ENCODE peak calls at places on chromosome 6, in six cellular contexts. One of them, this sample, is unnamed.

GRCh38 chr6:110950443-110950842 is 8.1 kb upstream of the GTF3C6 start:
- DNase-seq in stimulated activated CD4-positive, alpha-beta T cell treated with anti-CD3 and anti-CD28 coated beads, Interleukin-15, amount 100 ng/mL, for 24 hours: no peak
- DNase-seq in NCI-H1105 treated with DMSO at 0.1 percent for 48 hours: no peak
- DNase-seq in H9: no peak
- DNase-seq in Calu3: no peak
- DNase-seq in memory B cell: no peak
- DNase-seq in this sample: no peak

GRCh38 chr6:7629321-7629720 is 39.3 kb downstream of the SNRNP48 start:
- DNase-seq in stimulated activated CD4-positive, alpha-beta T cell treated with anti-CD3 and anti-CD28 coated beads, Interleukin-15, amount 100 ng/mL, for 24 hours: no peak
- DNase-seq in NCI-H1105 treated with DMSO at 0.1 percent for 48 hours: no peak
- DNase-seq in H9: no peak
- DNase-seq in Calu3: no peak
- DNase-seq in memory B cell: no peak
- DNase-seq in this sample: no peak

GRCh38 chr6:130020106-130020851 is 1.9 kb downstream of the L3MBTL3 start:
- DNase-seq in stimulated activated CD4-positive, alpha-beta T cell treated with anti-CD3 and anti-CD28 coated beads, Interleukin-15, amount 100 ng/mL, for 24 hours: peak
- DNase-seq in NCI-H1105 treated with DMSO at 0.1 percent for 48 hours: no peak
- DNase-seq in H9: no peak
- DNase-seq in Calu3: peak
- DNase-seq in memory B cell: peak
- DNase-seq in this sample: peak

GRCh38 chr6:4924872-4925271 is 79.0 kb downstream of the RPP40 start:
- DNase-seq in stimulated activated CD4-positive, alpha-beta T cell treated with anti-CD3 and anti-CD28 coated beads, Interleukin-15, amount 100 ng/mL, for 24 hours: no peak
- DNase-seq in NCI-H1105 treated with DMSO at 0.1 percent for 48 hours: no peak
- DNase-seq in H9: no peak
- DNase-seq in Calu3: no peak
- DNase-seq in memory B cell: no peak
- DNase-seq in this sample: no peak

GRCh38 chr6:14731638-14732037 is 514.2 kb upstream of the JARID2 start:
- DNase-seq in stimulated activated CD4-positive, alpha-beta T cell treated with anti-CD3 and anti-CD28 coated beads, Interleukin-15, amount 100 ng/mL, for 24 hours: no peak
- DNase-seq in NCI-H1105 treated with DMSO at 0.1 percent for 48 hours: no peak
- DNase-seq in H9: no peak
- DNase-seq in Calu3: no peak
- DNase-seq in memory B cell: no peak
- DNase-seq in this sample: no peak

GRCh38 chr6:14549319-14549770 is 431.8 kb downstream of the CD83 start:
- DNase-seq in stimulated activated CD4-positive, alpha-beta T cell treated with anti-CD3 and anti-CD28 coated beads, Interleukin-15, amount 100 ng/mL, for 24 hours: no peak
- DNase-seq in NCI-H1105 treated with DMSO at 0.1 percent for 48 hours: peak
- DNase-seq in H9: no peak
- DNase-seq in Calu3: no peak
- DNase-seq in memory B cell: no peak
- DNase-seq in this sample: no peak

GRCh38 chr6:88914180-88914579 is 49.2 kb downstream of the RNGTT start:
- DNase-seq in stimulated activated CD4-positive, alpha-beta T cell treated with anti-CD3 and anti-CD28 coated beads, Interleukin-15, amount 100 ng/mL, for 24 hours: no peak
- DNase-seq in NCI-H1105 treated with DMSO at 0.1 percent for 48 hours: no peak
- DNase-seq in H9: no peak
- DNase-seq in Calu3: no peak
- DNase-seq in memory B cell: no peak
- DNase-seq in this sample: no peak

GRCh38 chr6:170316071-170316470 is 9.5 kb downstream of the FAM120B start:
- DNase-seq in stimulated activated CD4-positive, alpha-beta T cell treated with anti-CD3 and anti-CD28 coated beads, Interleukin-15, amount 100 ng/mL, for 24 hours: no peak
- DNase-seq in NCI-H1105 treated with DMSO at 0.1 percent for 48 hours: no peak
- DNase-seq in H9: no peak
- DNase-seq in Calu3: no peak
- DNase-seq in memory B cell: no peak
- DNase-seq in this sample: no peak

GRCh38 chr6:140957334-140957733 is 1175.4 kb upstream of the GJE1 start:
- DNase-seq in stimulated activated CD4-positive, alpha-beta T cell treated with anti-CD3 and anti-CD28 coated beads, Interleukin-15, amount 100 ng/mL, for 24 hours: no peak
- DNase-seq in NCI-H1105 treated with DMSO at 0.1 percent for 48 hours: no peak
- DNase-seq in H9: no peak
- DNase-seq in Calu3: no peak
- DNase-seq in memory B cell: no peak
- DNase-seq in this sample: no peak

GRCh38 chr6:137764464-137764863 is 102.6 kb upstream of the TNFAIP3 start:
- DNase-seq in stimulated activated CD4-positive, alpha-beta T cell treated with anti-CD3 and anti-CD28 coated beads, Interleukin-15, amount 100 ng/mL, for 24 hours: no peak
- DNase-seq in NCI-H1105 treated with DMSO at 0.1 percent for 48 hours: no peak
- DNase-seq in H9: no peak
- DNase-seq in Calu3: no peak
- DNase-seq in memory B cell: no peak
- DNase-seq in this sample: no peak

GRCh38 chr6:46772754-46773153 is 20.4 kb upstream of the MEP1A start:
- DNase-seq in stimulated activated CD4-positive, alpha-beta T cell treated with anti-CD3 and anti-CD28 coated beads, Interleukin-15, amount 100 ng/mL, for 24 hours: no peak
- DNase-seq in NCI-H1105 treated with DMSO at 0.1 percent for 48 hours: no peak
- DNase-seq in H9: no peak
- DNase-seq in Calu3: no peak
- DNase-seq in memory B cell: no peak
- DNase-seq in this sample: no peak

GRCh38 chr6:95866732-95867131 is 149.0 kb upstream of the FUT9 start:
- DNase-seq in stimulated activated CD4-positive, alpha-beta T cell treated with anti-CD3 and anti-CD28 coated beads, Interleukin-15, amount 100 ng/mL, for 24 hours: no peak
- DNase-seq in NCI-H1105 treated with DMSO at 0.1 percent for 48 hours: peak
- DNase-seq in H9: peak
- DNase-seq in Calu3: peak
- DNase-seq in memory B cell: no peak
- DNase-seq in this sample: no peak

GRCh38 chr6:92315312-92315711 is 1104.0 kb downstream of the EPHA7 start:
- DNase-seq in stimulated activated CD4-positive, alpha-beta T cell treated with anti-CD3 and anti-CD28 coated beads, Interleukin-15, amount 100 ng/mL, for 24 hours: no peak
- DNase-seq in NCI-H1105 treated with DMSO at 0.1 percent for 48 hours: no peak
- DNase-seq in H9: no peak
- DNase-seq in Calu3: no peak
- DNase-seq in memory B cell: no peak
- DNase-seq in this sample: no peak

GRCh38 chr6:116012966-116013365 is 47.7 kb downstream of the FRK start:
- DNase-seq in stimulated activated CD4-positive, alpha-beta T cell treated with anti-CD3 and anti-CD28 coated beads, Interleukin-15, amount 100 ng/mL, for 24 hours: no peak
- DNase-seq in NCI-H1105 treated with DMSO at 0.1 percent for 48 hours: no peak
- DNase-seq in H9: no peak
- DNase-seq in Calu3: no peak
- DNase-seq in memory B cell: no peak
- DNase-seq in this sample: no peak

GRCh38 chr6:93423542-93423941 is 4.2 kb upstream of the EPHA7 start:
- DNase-seq in stimulated activated CD4-positive, alpha-beta T cell treated with anti-CD3 and anti-CD28 coated beads, Interleukin-15, amount 100 ng/mL, for 24 hours: peak
- DNase-seq in NCI-H1105 treated with DMSO at 0.1 percent for 48 hours: peak
- DNase-seq in H9: peak
- DNase-seq in Calu3: peak
- DNase-seq in memory B cell: no peak
- DNase-seq in this sample: no peak

GRCh38 chr6:56842602-56843475 is 112.1 kb upstream of the BEND6 start:
- DNase-seq in stimulated activated CD4-positive, alpha-beta T cell treated with anti-CD3 and anti-CD28 coated beads, Interleukin-15, amount 100 ng/mL, for 24 hours: peak
- DNase-seq in NCI-H1105 treated with DMSO at 0.1 percent for 48 hours: peak
- DNase-seq in H9: peak
- DNase-seq in Calu3: peak
- DNase-seq in memory B cell: no peak
- DNase-seq in this sample: peak

GRCh38 chr6:158475344-158476302 is 84.3 kb upstream of the TMEM181 start:
- DNase-seq in stimulated activated CD4-positive, alpha-beta T cell treated with anti-CD3 and anti-CD28 coated beads, Interleukin-15, amount 100 ng/mL, for 24 hours: no peak
- DNase-seq in NCI-H1105 treated with DMSO at 0.1 percent for 48 hours: peak
- DNase-seq in H9: no peak
- DNase-seq in Calu3: no peak
- DNase-seq in memory B cell: no peak
- DNase-seq in this sample: no peak

GRCh38 chr6:151813858-151814257 is 6.4 kb downstream of the ESR1 start:
- DNase-seq in stimulated activated CD4-positive, alpha-beta T cell treated with anti-CD3 and anti-CD28 coated beads, Interleukin-15, amount 100 ng/mL, for 24 hours: no peak
- DNase-seq in NCI-H1105 treated with DMSO at 0.1 percent for 48 hours: no peak
- DNase-seq in H9: no peak
- DNase-seq in Calu3: no peak
- DNase-seq in memory B cell: no peak
- DNase-seq in this sample: no peak

GRCh38 chr6:157761331-157761921 is 61.6 kb upstream of the SNX9 start:
- DNase-seq in stimulated activated CD4-positive, alpha-beta T cell treated with anti-CD3 and anti-CD28 coated beads, Interleukin-15, amount 100 ng/mL, for 24 hours: peak
- DNase-seq in NCI-H1105 treated with DMSO at 0.1 percent for 48 hours: no peak
- DNase-seq in H9: no peak
- DNase-seq in Calu3: no peak
- DNase-seq in memory B cell: no peak
- DNase-seq in this sample: no peak

GRCh38 chr6:51459958-51460357 is 627.5 kb downstream of the PKHD1 start:
- DNase-seq in stimulated activated CD4-positive, alpha-beta T cell treated with anti-CD3 and anti-CD28 coated beads, Interleukin-15, amount 100 ng/mL, for 24 hours: no peak
- DNase-seq in NCI-H1105 treated with DMSO at 0.1 percent for 48 hours: no peak
- DNase-seq in H9: no peak
- DNase-seq in Calu3: no peak
- DNase-seq in memory B cell: no peak
- DNase-seq in this sample: no peak

GRCh38 chr6:113011803-113012202 is 664.7 kb downstream of the RFPL4B start:
- DNase-seq in stimulated activated CD4-positive, alpha-beta T cell treated with anti-CD3 and anti-CD28 coated beads, Interleukin-15, amount 100 ng/mL, for 24 hours: no peak
- DNase-seq in NCI-H1105 treated with DMSO at 0.1 percent for 48 hours: no peak
- DNase-seq in H9: no peak
- DNase-seq in Calu3: no peak
- DNase-seq in memory B cell: no peak
- DNase-seq in this sample: no peak

GRCh38 chr6:38367231-38367630 is 272.5 kb downstream of the BTBD9 start:
- DNase-seq in stimulated activated CD4-positive, alpha-beta T cell treated with anti-CD3 and anti-CD28 coated beads, Interleukin-15, amount 100 ng/mL, for 24 hours: no peak
- DNase-seq in NCI-H1105 treated with DMSO at 0.1 percent for 48 hours: no peak
- DNase-seq in H9: no peak
- DNase-seq in Calu3: no peak
- DNase-seq in memory B cell: no peak
- DNase-seq in this sample: no peak

GRCh38 chr6:4568138-4568537 is 208.1 kb upstream of the CDYL start:
- DNase-seq in stimulated activated CD4-positive, alpha-beta T cell treated with anti-CD3 and anti-CD28 coated beads, Interleukin-15, amount 100 ng/mL, for 24 hours: no peak
- DNase-seq in NCI-H1105 treated with DMSO at 0.1 percent for 48 hours: no peak
- DNase-seq in H9: no peak
- DNase-seq in Calu3: no peak
- DNase-seq in memory B cell: no peak
- DNase-seq in this sample: no peak

GRCh38 chr6:70857387-70858077 is 99.3 kb downstream of the B3GAT2 start:
- DNase-seq in stimulated activated CD4-positive, alpha-beta T cell treated with anti-CD3 and anti-CD28 coated beads, Interleukin-15, amount 100 ng/mL, for 24 hours: no peak
- DNase-seq in NCI-H1105 treated with DMSO at 0.1 percent for 48 hours: peak
- DNase-seq in H9: no peak
- DNase-seq in Calu3: no peak
- DNase-seq in memory B cell: peak
- DNase-seq in this sample: no peak

GRCh38 chr6:15039136-15039535 is 206.7 kb upstream of the JARID2 start:
- DNase-seq in stimulated activated CD4-positive, alpha-beta T cell treated with anti-CD3 and anti-CD28 coated beads, Interleukin-15, amount 100 ng/mL, for 24 hours: no peak
- DNase-seq in NCI-H1105 treated with DMSO at 0.1 percent for 48 hours: no peak
- DNase-seq in H9: no peak
- DNase-seq in Calu3: no peak
- DNase-seq in memory B cell: no peak
- DNase-seq in this sample: no peak

GRCh38 chr6:20946037-20946436 is 411.8 kb downstream of the CDKAL1 start:
- DNase-seq in stimulated activated CD4-positive, alpha-beta T cell treated with anti-CD3 and anti-CD28 coated beads, Interleukin-15, amount 100 ng/mL, for 24 hours: no peak
- DNase-seq in NCI-H1105 treated with DMSO at 0.1 percent for 48 hours: no peak
- DNase-seq in H9: no peak
- DNase-seq in Calu3: no peak
- DNase-seq in memory B cell: no peak
- DNase-seq in this sample: no peak

GRCh38 chr6:128696651-128697391 is 176.4 kb upstream of the PTPRK start:
- DNase-seq in stimulated activated CD4-positive, alpha-beta T cell treated with anti-CD3 and anti-CD28 coated beads, Interleukin-15, amount 100 ng/mL, for 24 hours: no peak
- DNase-seq in NCI-H1105 treated with DMSO at 0.1 percent for 48 hours: no peak
- DNase-seq in H9: no peak
- DNase-seq in Calu3: no peak
- DNase-seq in memory B cell: no peak
- DNase-seq in this sample: no peak

GRCh38 chr6:159499034-159499433 is 194.0 kb downstream of the SOD2 start:
- DNase-seq in stimulated activated CD4-positive, alpha-beta T cell treated with anti-CD3 and anti-CD28 coated beads, Interleukin-15, amount 100 ng/mL, for 24 hours: no peak
- DNase-seq in NCI-H1105 treated with DMSO at 0.1 percent for 48 hours: no peak
- DNase-seq in H9: no peak
- DNase-seq in Calu3: no peak
- DNase-seq in memory B cell: no peak
- DNase-seq in this sample: no peak